ENCODE peak calls at places on chromosomes 13 and 19, in seven cellular contexts. V is heart right ventricle; K is cardiac muscle cell; W is lower lobe of right lung; P is CD4-positive, alpha-beta memory T cell; Y is ascending aorta; Z is right lobe of liver. N is an unnamed sample. For H3K4me1 and H3K9me3, the result is how much of the 10 kb centered on the place peaks cover.

GRCh38 chr19:6714749-6715555 is 5.5 kb downstream of the C3 start:
- DNase-seq in V (no peak), K (no peak), W (peak), P (no peak), Y (no peak), Z (no peak), N (no peak)

GRCh38 chr19:33267706-33268105 is 34.6 kb downstream of the CEBPA start:
- DNase-seq in V (no peak), K (no peak), W (no peak), P (no peak), Y (no peak), Z (no peak), N (no peak)

GRCh38 chr13:71902676-71903075 is 35.7 kb upstream of the DACH1 start:
- DNase-seq in V (no peak), K (no peak), W (no peak), P (no peak), Y (no peak), Z (no peak), N (no peak)

GRCh38 chr19:38361633-38362075 is 12.7 kb upstream of the PSMD8 start:
- DNase-seq in V (peak), K (peak), W (peak), P (peak), Y (no peak), Z (peak), N (peak)

GRCh38 chr19:7415163-7415856 is 66.6 kb downstream of the ARHGEF18 start:
- DNase-seq in V (no peak), K (peak), W (peak), P (no peak), Y (no peak), Z (peak), N (no peak)

GRCh38 chr13:48567521-48568331 is 34.8 kb upstream of the RCBTB2 start:
- DNase-seq in V (peak), K (peak), W (no peak), P (no peak), Y (no peak), Z (peak), N (no peak)

GRCh38 chr13:43026262-43026661 is 2.9 kb downstream of the DNAJC15 start:
- DNase-seq in V (no peak), K (peak), W (no peak), P (no peak), Y (no peak), Z (no peak), N (no peak)

GRCh38 chr13:30569901-30570576 is 47.7 kb upstream of the USPL1 start:
- DNase-seq in V (peak), K (peak), W (no peak), P (no peak), Y (no peak), Z (no peak), N (no peak)

GRCh38 chr19:40247735-40248262 is 21.3 kb upstream of the CCNP start:
- DNase-seq in V (no peak), K (no peak), W (no peak), P (no peak), Y (no peak), Z (no peak), N (no peak)

GRCh38 chr13:51152713-51153112 is 41.6 kb upstream of the C13orf42 start:
- DNase-seq in V (no peak), K (no peak), W (no peak), P (no peak), Y (no peak), Z (no peak), N (no peak)

GRCh38 chr13:40609972-40610726 is 56.3 kb downstream of the FOXO1 start:
- DNase-seq in V (no peak), K (no peak), W (no peak), P (no peak), Y (no peak), Z (no peak), N (no peak)

GRCh38 chr13:51922771-51923480 is 61.2 kb downstream of the CCDC70 start:
- DNase-seq in V (no peak), K (no peak), W (no peak), P (no peak), Y (no peak), Z (no peak), N (no peak)

GRCh38 chr13:78194904-78195639 is 276.4 kb upstream of the EDNRB start:
- DNase-seq in V (no peak), K (peak), W (no peak), P (no peak), Y (no peak), Z (no peak), N (no peak)

GRCh38 chr19:10086032-10086903 is at the start of gene SHFL:
- DNase-seq in V (peak), K (peak), W (peak), P (peak), Y (no peak), Z (peak), N (peak)

GRCh38 chr13:49935171-49936084 is 712 bp downstream of the SPRYD7 start:
- DNase-seq in V (peak), K (peak), W (peak), P (peak), Y (no peak), Z (no peak), N (peak)

GRCh38 chr19:4174212-4174894 is 8.0 kb downstream of the SIRT6 start:
- DNase-seq in V (no peak), K (no peak), W (no peak), P (no peak), Y (no peak), Z (no peak), N (no peak)

GRCh38 chr13:29140277-29140676 is 320.1 kb downstream of the MTUS2 start:
- DNase-seq in V (peak), K (peak), W (no peak), P (no peak), Y (peak), Z (no peak), N (no peak)

GRCh38 chr13:29428310-29428991 is 167.0 kb downstream of the SLC7A1 start:
- DNase-seq in V (peak), K (peak), W (no peak), P (no peak), Y (no peak), Z (no peak), N (no peak)

GRCh38 chr19:41709951-41710645 is 1.7 kb downstream of the CEACAM5 start:
- DNase-seq in V (no peak), K (no peak), W (no peak), P (no peak), Y (no peak), Z (peak), N (no peak)

GRCh38 chr13:79837741-79838450 is 356.9 kb downstream of the NDFIP2 start:
- DNase-seq in V (no peak), K (peak), W (no peak), P (no peak), Y (no peak), Z (no peak), N (no peak)

GRCh38 chr13:46795321-46795720 is 1.6 kb downstream of the ESD start:
- DNase-seq in V (no peak), K (no peak), W (no peak), P (no peak), Y (no peak), Z (no peak), N (no peak)

GRCh38 chr13:76792680-76793334 is 93.4 kb downstream of the KCTD12 start:
- DNase-seq in V (peak), K (peak), W (no peak), P (no peak), Y (no peak), Z (no peak), N (no peak)

GRCh38 chr13:36915106-36915505 is 4.9 kb downstream of the SMAD9 start:
- DNase-seq in V (no peak), K (no peak), W (no peak), P (no peak), Y (no peak), Z (no peak), N (no peak)

GRCh38 chr19:32902448-32902847 is 32.9 kb upstream of the SLC7A9 start:
- DNase-seq in V (no peak), K (no peak), W (no peak), P (no peak), Y (no peak), Z (no peak), N (no peak)

GRCh38 chr19:18397242-18398202 is at the start of gene LRRC25:
- DNase-seq in V (no peak), K (no peak), W (peak), P (no peak), Y (no peak), Z (peak), N (no peak)

GRCh38 chr19:50269653-50270052 is 59.5 kb downstream of the KCNC3 start:
- DNase-seq in V (no peak), K (no peak), W (no peak), P (no peak), Y (no peak), Z (no peak), N (no peak)

GRCh38 chr13:70613295-70613694 is 505.0 kb upstream of the KLHL1 start:
- DNase-seq in V (no peak), K (peak), W (no peak), P (no peak), Y (no peak), Z (no peak), N (no peak)

GRCh38 chr19:50434525-50434924 is 1.8 kb downstream of the MYBPC2 start:
- DNase-seq in V (no peak), K (no peak), W (no peak), P (no peak), Y (no peak), Z (no peak), N (no peak)

GRCh38 chr19:14383556-14383897 is 2.3 kb downstream of the ADGRE5 start:
- DNase-seq in V (peak), K (peak), W (no peak), P (no peak), Y (no peak), Z (no peak), N (no peak)

GRCh38 chr19:13734751-13735150 is 29.6 kb upstream of the MRI1 start:
- DNase-seq in V (no peak), K (no peak), W (no peak), P (no peak), Y (no peak), Z (no peak), N (no peak)

GRCh38 chr13:61670384-61671161 is 254.9 kb upstream of the PCDH20 start:
- DNase-seq in V (no peak), K (no peak), W (no peak), P (no peak), Y (no peak), Z (no peak), N (no peak)

GRCh38 chr19:45558399-45558878 is 26.2 kb downstream of the OPA3 start:
- DNase-seq in V (peak), K (peak), W (peak), P (peak), Y (no peak), Z (no peak), N (peak)

GRCh38 chr13:31073859-31074718 is 87.6 kb downstream of the HSPH1 start:
- DNase-seq in V (no peak), K (peak), W (no peak), P (peak), Y (no peak), Z (no peak), N (no peak)

GRCh38 chr19:33280351-33280921 is 21.9 kb downstream of the CEBPA start:
- DNase-seq in V (no peak), K (no peak), W (no peak), P (no peak), Y (no peak), Z (peak), N (no peak)

GRCh38 chr13:82571653-82572052 is 1310.6 kb downstream of the SLITRK1 start:
- DNase-seq in V (no peak), K (no peak), W (no peak), P (no peak), Y (no peak), Z (no peak), N (no peak)

DNA sequence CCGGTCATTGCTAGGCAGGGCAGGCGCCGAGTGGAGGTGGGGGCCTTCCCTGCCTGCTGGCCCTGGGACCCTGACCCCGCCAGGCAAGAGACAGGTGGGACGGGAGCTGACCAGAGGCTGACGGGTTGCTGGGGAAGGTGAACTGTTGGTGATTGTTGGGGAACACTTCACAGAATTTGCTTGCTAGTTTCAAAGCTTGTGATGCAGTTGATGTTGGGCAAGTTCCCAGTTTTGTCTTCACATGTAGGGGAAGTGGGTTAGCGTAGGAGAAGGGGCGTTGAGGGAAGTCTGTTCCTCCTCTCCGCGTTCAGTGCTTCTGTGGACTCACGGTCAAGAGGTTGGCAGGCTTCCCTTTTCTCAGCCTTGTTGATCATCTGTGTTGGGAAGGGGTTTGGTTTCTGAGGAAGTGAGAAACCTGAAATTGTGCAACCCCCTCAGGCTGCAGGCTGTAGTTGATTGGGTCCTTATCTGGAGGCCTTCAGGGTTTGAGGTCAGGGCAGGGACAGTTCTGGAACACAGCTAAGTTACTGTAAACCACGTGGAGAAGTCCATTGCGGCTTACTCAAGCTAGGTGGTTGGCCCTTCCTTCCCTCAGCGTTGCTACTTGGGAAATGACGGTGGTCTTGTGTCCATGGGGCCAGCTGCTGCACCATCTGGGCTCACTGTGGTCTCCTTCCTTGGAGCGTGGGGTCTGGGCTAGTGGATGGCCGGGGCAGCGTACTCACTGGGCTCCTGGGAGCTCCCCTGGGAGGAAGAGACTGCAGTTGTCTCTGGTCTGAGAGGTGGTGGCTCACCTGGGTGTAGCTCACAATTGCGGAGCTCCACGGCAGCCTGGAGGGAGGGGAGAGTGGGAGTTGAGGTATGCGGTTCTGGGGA is 7.5 kb downstream of the RPS9 start:
- DNase-seq in V (peak), K (peak), W (peak), P (peak), Y (peak), Z (peak), N (peak)
- H3K27ac ChIP-seq in V (peak), K (peak), W (peak), P (peak), Y (peak), Z (peak), N (peak)

DNA sequence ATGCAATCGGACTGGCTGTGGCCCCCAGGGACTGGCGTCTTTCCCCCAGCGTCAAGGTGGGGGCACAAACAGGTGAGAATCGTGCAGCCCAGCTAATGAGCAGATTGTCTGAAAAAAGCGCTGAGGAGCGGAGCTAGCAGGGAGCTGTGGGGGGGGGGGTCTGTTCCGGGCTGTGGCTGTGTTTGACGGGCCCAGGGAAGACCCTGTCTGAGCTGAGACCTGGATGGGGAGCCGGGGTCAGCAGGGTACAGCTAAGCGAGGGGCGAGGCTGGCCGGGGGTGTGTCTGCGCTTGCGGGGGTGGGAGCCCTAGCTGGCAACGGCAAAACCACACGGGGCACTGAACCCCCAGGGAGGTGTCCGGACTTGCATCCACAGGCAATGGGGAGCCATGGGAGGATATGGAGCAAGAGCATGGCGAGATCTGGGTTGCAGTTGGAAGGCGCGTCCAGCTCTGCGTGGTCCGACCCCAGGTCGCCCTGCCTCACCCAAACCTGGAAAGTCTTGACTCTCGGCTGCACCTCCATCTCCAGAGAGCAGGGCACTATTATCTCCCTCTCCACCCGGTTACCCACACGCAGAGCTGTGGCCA is 4.7 kb downstream of the LINGO3 start:
- DNase-seq in V (no peak), K (no peak), W (no peak), P (no peak), Y (no peak), Z (no peak), N (no peak)
- H3K4me1 ChIP-seq in V (under half), K (under half), W (under half), P (under half), Y (under half), Z (under half), N (under half)

DNA sequence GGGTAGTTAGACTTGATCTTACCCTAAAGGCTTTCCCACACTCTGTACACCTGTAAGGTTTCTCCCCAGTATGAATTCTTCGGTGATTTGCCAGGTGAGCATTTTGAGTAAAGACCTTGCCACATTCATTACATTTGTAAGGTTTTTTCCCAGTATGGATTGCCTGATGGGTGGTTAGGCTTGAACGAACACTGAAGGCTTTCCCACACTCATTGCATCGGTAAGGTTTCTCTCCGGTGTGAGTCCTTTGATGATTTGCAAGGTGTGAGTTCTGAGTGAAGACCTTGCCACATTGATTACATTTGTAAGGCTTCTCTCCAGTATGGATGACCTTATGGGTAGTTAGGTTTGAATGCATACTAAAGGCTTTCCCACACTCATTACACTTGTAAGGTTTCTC is 23.7 kb downstream of the ERVV-2 start:
- DNase-seq in V (no peak), K (no peak), W (no peak), P (no peak), Y (no peak), Z (no peak), N (no peak)
- H3K9me3 ChIP-seq in V (under half), K (under half), W (half or more), P (half or more), Y (half or more), Z (under half), N (under half)

DNA sequence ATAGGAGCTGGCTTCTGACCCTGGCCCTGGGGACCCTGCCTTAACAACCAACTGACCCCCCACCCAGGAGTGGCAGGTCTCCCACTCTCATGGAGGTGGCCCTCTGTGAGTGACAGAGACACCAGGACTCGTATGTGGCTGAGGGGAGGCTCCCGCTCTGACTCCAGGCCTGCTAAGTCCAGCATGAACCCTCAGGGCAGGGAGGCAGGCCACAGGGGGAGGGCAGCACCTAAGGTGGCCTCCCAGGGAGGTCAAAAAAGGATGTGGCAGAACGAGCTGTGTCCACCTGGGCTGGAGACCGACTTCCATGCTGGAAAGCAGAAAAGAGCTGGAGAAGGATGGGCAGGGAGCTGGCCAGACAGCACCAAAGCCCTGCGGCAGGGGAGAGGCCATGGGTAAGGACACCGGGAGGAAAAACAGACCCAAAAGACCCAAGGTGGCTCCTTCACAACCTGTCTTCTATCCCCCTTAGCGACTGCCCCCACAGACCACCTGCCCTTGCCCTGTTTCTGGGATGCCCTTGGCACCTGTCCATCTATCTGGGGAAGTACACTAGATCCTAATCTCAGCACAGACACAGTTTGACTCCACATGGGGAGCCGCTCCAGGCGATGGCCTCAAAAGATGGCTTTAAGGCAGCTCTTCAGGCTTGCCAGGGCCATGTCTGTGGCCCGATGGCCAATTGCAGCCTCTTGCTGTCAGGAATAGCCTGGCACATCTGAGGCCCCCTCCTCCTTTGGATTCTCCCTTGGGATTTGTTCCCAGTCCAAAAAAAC is 10.5 kb upstream of the SLC35E1 start:
- DNase-seq in V (no peak), K (no peak), W (no peak), P (no peak), Y (no peak), Z (no peak), N (no peak)
- H3K27ac ChIP-seq in V (no peak), K (peak), W (peak), P (peak), Y (no peak), Z (no peak), N (peak)

GRCh38 chr13:99308481-99309087 is 1.4 kb upstream of the GPR183 start:
- DNase-seq in V (no peak), K (peak), W (no peak), P (no peak), Y (no peak), Z (no peak), N (no peak)
- H3K4me1 ChIP-seq in V (under half), K (under half), W (under half), P (half or more), Y (under half), Z (under half), N (half or more)

DNA sequence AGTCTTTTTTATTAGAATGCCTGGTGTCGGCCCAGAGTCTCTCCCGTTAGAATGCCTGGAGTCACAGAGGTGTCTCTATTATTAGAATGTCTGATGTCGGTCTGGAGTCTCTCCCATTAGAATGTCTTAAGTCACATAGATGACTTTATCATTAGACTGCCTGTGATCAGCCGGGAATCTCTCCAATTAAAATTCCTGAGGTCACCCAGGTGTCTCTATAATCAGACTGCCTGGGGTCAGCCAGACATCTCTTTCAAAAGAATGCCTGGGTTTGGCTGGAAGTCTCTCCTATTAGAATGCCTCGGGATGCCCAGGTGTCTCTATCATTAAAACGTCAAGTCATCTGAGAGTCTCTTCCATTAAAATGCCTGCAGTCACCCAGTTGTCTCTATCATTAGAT is 1493.9 kb downstream of the UQCRFS1 start:
- DNase-seq in V (no peak), K (no peak), W (no peak), P (no peak), Y (no peak), Z (no peak), N (no peak)
- H3K9me3 ChIP-seq in V (under half), K (under half), W (under half), P (under half), Y (half or more), Z (under half), N (under half)

GRCh38 chr13:67232384-67232783 is 2.2 kb upstream of the PCDH9 start:
- DNase-seq in V (no peak), K (no peak), W (no peak), P (no peak), Y (no peak), Z (no peak), N (no peak)
- H3K27ac ChIP-seq in V (peak), K (no peak), W (no peak), P (no peak), Y (peak), Z (no peak), N (no peak)

N was measured in naive thymus-derived CD4-positive, alpha-beta T cell.